ENCODE peak calls at places on chromosomes 6 and 20, in nine cellular contexts. Z, U, I, S, K, G, Y, D and H are unnamed samples.

GRCh38 chr6:168926306-168926705 is 327.3 kb downstream of the THBS2 start:
- DNase-seq in G (no peak), Z (no peak), K (no peak), U (no peak), I (no peak), Y (no peak), S (no peak), D (no peak), H (no peak)

GRCh38 chr6:35370799-35371493 is 28.6 kb downstream of the PPARD start:
- DNase-seq in D (peak), U (peak), I (peak), K (no peak), G (no peak), Z (peak), S (no peak), Y (no peak), H (no peak)

GRCh38 chr6:87789198-87789899 is 87.3 kb upstream of the AKIRIN2 start:
- DNase-seq in S (no peak), D (peak), I (peak), U (peak), G (no peak), Y (peak), K (no peak), Z (peak), H (no peak)

GRCh38 chr6:131683479-131683878 is 17.7 kb downstream of the OR2A4 start:
- DNase-seq in K (no peak), S (no peak), D (no peak), Z (no peak), I (no peak), G (no peak), U (no peak), Y (no peak), H (no peak)

GRCh38 chr6:46338098-46338497 is 153.2 kb downstream of the RCAN2 start:
- DNase-seq in Z (no peak), D (no peak), Y (no peak), I (no peak), K (no peak), G (no peak), S (no peak), U (no peak), H (no peak)

GRCh38 chr20:59385461-59385860 is 85.0 kb downstream of the EDN3 start:
- DNase-seq in S (no peak), K (no peak), U (no peak), I (no peak), Y (no peak), G (peak), Z (peak), D (no peak), H (peak)

GRCh38 chr6:80183019-80183418 is 76.5 kb downstream of the BCKDHB start:
- DNase-seq in K (no peak), I (no peak), S (no peak), U (no peak), Y (no peak), Z (no peak), G (no peak), D (no peak), H (no peak)

GRCh38 chr20:33373735-33374605 is 27.3 kb downstream of the CDK5RAP1 start:
- DNase-seq in D (no peak), I (no peak), U (peak), S (peak), K (no peak), Z (no peak), Y (no peak), G (no peak), H (no peak)

GRCh38 chr6:106525885-106526280 is 103.4 kb downstream of the RTN4IP1 start:
- DNase-seq in U (no peak), Y (no peak), S (no peak), G (no peak), K (no peak), D (no peak), Z (no peak), I (no peak), H (no peak)

GRCh38 chr6:90144396-90144795 is 152.2 kb downstream of the BACH2 start:
- DNase-seq in I (no peak), Z (no peak), S (no peak), G (no peak), D (no peak), U (no peak), Y (no peak), K (no peak), H (no peak)

GRCh38 chr6:50610562-50610961 is 102.8 kb upstream of the TFAP2D start:
- DNase-seq in I (no peak), Y (no peak), K (no peak), S (no peak), G (no peak), U (no peak), D (no peak), Z (peak), H (no peak)

GRCh38 chr6:5838656-5839396 is 167.9 kb downstream of the NRN1 start:
- DNase-seq in Z (no peak), G (no peak), K (no peak), U (no peak), I (no peak), Y (no peak), S (no peak), D (no peak), H (no peak)

GRCh38 chr6:125346143-125346925 is 44.6 kb upstream of the HDDC2 start:
- DNase-seq in I (peak), Z (no peak), Y (peak), D (no peak), G (no peak), U (peak), S (no peak), K (no peak), H (peak)

GRCh38 chr6:43812850-43813584 is 43.0 kb downstream of the VEGFA start:
- DNase-seq in D (peak), S (peak), Z (no peak), U (peak), K (no peak), Y (peak), I (no peak), G (no peak), H (no peak)

GRCh38 chr20:22339091-22339881 is 245.1 kb downstream of the FOXA2 start:
- DNase-seq in K (no peak), I (peak), Y (peak), S (peak), U (peak), D (peak), G (peak), Z (peak), H (no peak)

GRCh38 chr6:44967481-44967880 is 360.6 kb upstream of the RUNX2 start:
- DNase-seq in Z (no peak), K (no peak), S (no peak), I (peak), D (no peak), U (peak), G (no peak), Y (no peak), H (no peak)

GRCh38 chr6:148118303-148118702 is 224.3 kb upstream of the SASH1 start:
- DNase-seq in S (no peak), G (no peak), U (no peak), Y (no peak), I (no peak), Z (no peak), D (no peak), K (no peak), H (no peak)

DNA sequence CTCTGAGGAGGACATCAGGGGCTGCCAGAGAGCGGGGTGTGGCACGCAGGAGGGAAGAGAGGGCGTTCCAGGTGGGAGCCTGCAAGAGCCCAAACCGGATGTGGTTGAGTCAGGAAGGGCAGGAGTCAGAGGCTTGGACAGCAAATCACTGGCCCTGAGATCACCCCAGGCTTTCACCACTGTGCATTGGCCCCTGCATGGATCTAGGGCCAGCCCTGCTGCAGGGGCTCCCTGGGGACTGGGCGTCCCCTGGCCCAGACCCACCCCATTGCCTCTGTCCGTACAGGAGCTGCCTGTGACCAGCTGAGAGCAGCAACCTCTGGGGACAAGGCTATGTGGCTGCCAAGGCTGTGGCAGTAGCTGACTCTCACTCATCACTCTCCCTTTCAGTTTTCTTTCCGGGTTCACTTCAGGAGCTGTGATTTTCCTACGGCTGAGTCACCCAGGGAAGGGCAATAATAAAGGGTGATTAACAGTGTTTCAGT is 33.9 kb downstream of the KCNK17 start:
- DNase-seq in I (no peak), Y (peak), G (no peak), D (no peak), K (no peak), U (no peak), S (peak), Z (peak), H (no peak)
- H3K4me3 ChIP-seq in I (no peak), Y (no peak), G (no peak), D (no peak), K (no peak), U (no peak), S (no peak), Z (no peak), H (no peak)

GRCh38 chr6:36743538-36744441 is 46.2 kb downstream of the RAB44 start:
- DNase-seq in Y (peak), S (no peak), I (no peak), U (no peak), G (no peak), Z (no peak), D (no peak), K (no peak), H (no peak)
- H3K4me3 ChIP-seq in Y (no peak), S (no peak), I (no peak), U (no peak), G (no peak), Z (no peak), D (no peak), K (no peak), H (no peak)

DNA sequence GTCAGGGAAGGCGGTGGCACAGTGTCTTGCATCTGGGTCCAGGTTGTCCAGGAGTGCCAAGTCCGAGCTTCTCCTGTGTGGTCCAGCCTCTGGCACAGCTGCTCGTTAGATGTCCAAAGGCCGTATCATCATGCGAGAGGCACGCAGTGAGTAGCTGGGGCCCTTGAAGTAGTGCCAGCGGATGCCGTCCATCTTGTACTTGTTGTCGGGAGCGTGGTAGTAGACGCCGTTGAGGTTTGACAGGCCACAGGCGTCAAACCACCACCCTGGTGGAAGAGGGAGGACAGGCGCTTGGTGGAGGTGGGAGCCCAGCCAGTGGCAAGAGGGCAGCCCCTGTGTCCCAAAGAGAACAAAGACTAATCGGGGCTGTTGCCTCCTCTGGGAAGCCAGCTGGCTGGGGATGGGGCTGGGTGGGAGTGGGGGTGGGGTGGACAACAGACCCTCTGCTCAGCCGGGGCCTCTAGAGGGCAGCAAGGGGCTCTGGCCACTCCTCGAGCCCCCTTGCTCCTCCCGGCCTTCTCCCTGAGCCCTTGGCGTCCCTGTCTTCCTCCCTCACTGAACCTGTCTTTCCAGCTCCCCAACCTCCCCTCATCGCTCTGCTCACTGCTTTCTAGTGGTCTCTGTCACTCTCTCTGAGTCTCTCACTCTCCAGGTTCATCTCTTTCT is 39.5 kb downstream of the FAM110A start:
- DNase-seq in D (no peak), Z (no peak), K (no peak), U (no peak), I (no peak), Y (no peak), G (peak), S (no peak), H (no peak)
- H3K4me3 ChIP-seq in D (no peak), Z (no peak), K (no peak), U (no peak), I (no peak), Y (no peak), G (no peak), S (no peak), H (no peak)

GRCh38 chr20:55239269-55239668 is 763.9 kb downstream of the DOK5 start:
- DNase-seq in Z (no peak), S (no peak), I (no peak), K (no peak), G (no peak), Y (no peak), D (no peak), U (no peak), H (no peak)

DNA sequence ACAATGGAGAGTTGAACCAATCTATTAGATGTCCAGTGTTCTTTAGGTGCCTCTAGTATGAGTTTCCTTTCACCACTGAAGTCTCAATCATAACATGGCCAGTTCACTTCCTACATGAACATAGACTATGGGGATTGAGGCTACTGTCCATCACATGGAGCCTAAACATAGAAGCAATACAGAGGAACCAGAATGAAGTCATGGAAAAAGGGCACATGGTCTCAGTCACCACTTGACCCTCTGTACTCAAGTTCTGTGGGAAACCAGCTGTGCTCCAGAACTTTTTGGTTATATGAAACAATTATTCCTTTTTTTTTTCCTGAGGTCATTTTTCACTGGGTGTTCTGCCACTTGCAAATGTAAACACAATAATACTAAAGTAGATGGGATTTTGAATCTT is 762.5 kb downstream of the CBLN4 start:
- DNase-seq in Y (no peak), G (no peak), K (no peak), S (no peak), I (peak), U (no peak), Z (no peak), D (no peak), H (no peak)
- H3K4me3 ChIP-seq in Y (no peak), G (no peak), K (no peak), S (no peak), I (no peak), U (no peak), Z (no peak), D (no peak), H (no peak)